ENCODE peak calls at places on chromosomes 1 and 21, in four cellular contexts. One of them, this sample, is unnamed.

GRCh38 chr1:66331641-66332523 is 202.1 kb upstream of the SGIP1 start:
- DNase-seq in suprapubic skin: no peak
- DNase-seq in HCT116: no peak
- DNase-seq in transverse colon: peak
- DNase-seq in this sample: peak

GRCh38 chr1:34166191-34167090 is 1.4 kb upstream of the CSMD2 start:
- DNase-seq in transverse colon: no peak
- DNase-seq in suprapubic skin: no peak
- DNase-seq in HCT116: no peak
- DNase-seq in this sample: peak

GRCh38 chr1:34292472-34292871 is 115.8 kb downstream of the C1orf94 start:
- DNase-seq in HCT116: no peak
- DNase-seq in suprapubic skin: no peak
- DNase-seq in transverse colon: no peak
- DNase-seq in this sample: peak

GRCh38 chr1:96416111-96416595 is 305.4 kb upstream of the PTBP2 start:
- DNase-seq in transverse colon: peak
- DNase-seq in HCT116: no peak
- DNase-seq in suprapubic skin: no peak
- DNase-seq in this sample: no peak

GRCh38 chr1:182680901-182681300 is 3.5 kb downstream of the RGS8 start:
- DNase-seq in transverse colon: no peak
- DNase-seq in HCT116: no peak
- DNase-seq in suprapubic skin: no peak
- DNase-seq in this sample: no peak

GRCh38 chr1:47104816-47105215 is 32.4 kb upstream of the CYP4A22 start:
- DNase-seq in transverse colon: no peak
- DNase-seq in suprapubic skin: no peak
- DNase-seq in HCT116: no peak
- DNase-seq in this sample: peak

GRCh38 chr1:44822981-44823451 is 14.7 kb downstream of the BTBD19 start:
- DNase-seq in HCT116: no peak
- DNase-seq in suprapubic skin: no peak
- DNase-seq in transverse colon: peak
- DNase-seq in this sample: no peak

GRCh38 chr1:17886361-17886760 is 131.2 kb downstream of the ACTL8 start:
- DNase-seq in suprapubic skin: peak
- DNase-seq in HCT116: no peak
- DNase-seq in transverse colon: no peak
- DNase-seq in this sample: no peak

GRCh38 chr1:89535537-89535936 is 10.9 kb downstream of the LRRC8B start:
- DNase-seq in transverse colon: no peak
- DNase-seq in suprapubic skin: no peak
- DNase-seq in HCT116: no peak
- DNase-seq in this sample: no peak

GRCh38 chr1:220528049-220528678 is at the start of gene MARK1:
- DNase-seq in HCT116: no peak
- DNase-seq in suprapubic skin: peak
- DNase-seq in transverse colon: peak
- DNase-seq in this sample: peak

GRCh38 chr1:15950302-15950701 is 25.6 kb downstream of the ZBTB17 start:
- DNase-seq in HCT116: no peak
- DNase-seq in suprapubic skin: no peak
- DNase-seq in transverse colon: no peak
- DNase-seq in this sample: no peak

GRCh38 chr1:213686983-213687382 is 300.8 kb upstream of the PROX1 start:
- DNase-seq in transverse colon: no peak
- DNase-seq in suprapubic skin: no peak
- DNase-seq in HCT116: no peak
- DNase-seq in this sample: no peak

GRCh38 chr21:17690078-17690494 is 77.4 kb upstream of the BTG3 start:
- DNase-seq in HCT116: no peak
- DNase-seq in transverse colon: no peak
- DNase-seq in suprapubic skin: no peak
- DNase-seq in this sample: no peak

GRCh38 chr1:70667771-70668170 is 256.7 kb downstream of the CTH start:
- DNase-seq in suprapubic skin: no peak
- DNase-seq in transverse colon: no peak
- DNase-seq in HCT116: no peak
- DNase-seq in this sample: no peak

GRCh38 chr1:115340879-115341278 is 2.8 kb upstream of the NGF start:
- DNase-seq in HCT116: no peak
- DNase-seq in transverse colon: no peak
- DNase-seq in suprapubic skin: no peak
- DNase-seq in this sample: no peak

GRCh38 chr1:169949139-169949538 is 55.4 kb upstream of the SCYL3 start:
- DNase-seq in transverse colon: no peak
- DNase-seq in suprapubic skin: no peak
- DNase-seq in HCT116: no peak
- DNase-seq in this sample: no peak

GRCh38 chr1:210236840-210237409 is 4.3 kb downstream of the SERTAD4 start:
- DNase-seq in HCT116: no peak
- DNase-seq in suprapubic skin: no peak
- DNase-seq in transverse colon: peak
- DNase-seq in this sample: no peak

GRCh38 chr1:97066860-97067259 is 345.3 kb downstream of the PTBP2 start:
- DNase-seq in transverse colon: peak
- DNase-seq in suprapubic skin: no peak
- DNase-seq in HCT116: no peak
- DNase-seq in this sample: no peak

GRCh38 chr1:229114315-229114714 is 156.6 kb upstream of the RAB4A start:
- DNase-seq in transverse colon: no peak
- DNase-seq in suprapubic skin: no peak
- DNase-seq in HCT116: no peak
- DNase-seq in this sample: no peak

GRCh38 chr1:247334378-247335133 is 2.9 kb upstream of the ZNF496 start:
- DNase-seq in HCT116: no peak
- DNase-seq in transverse colon: no peak
- DNase-seq in suprapubic skin: no peak
- DNase-seq in this sample: no peak

GRCh38 chr1:214419650-214420049 is 131.8 kb downstream of the PTPN14 start:
- DNase-seq in transverse colon: no peak
- DNase-seq in suprapubic skin: no peak
- DNase-seq in HCT116: no peak
- DNase-seq in this sample: peak

GRCh38 chr1:195886000-195886399 is 722.2 kb downstream of the KCNT2 start:
- DNase-seq in HCT116: peak
- DNase-seq in transverse colon: no peak
- DNase-seq in suprapubic skin: no peak
- DNase-seq in this sample: peak

GRCh38 chr1:152645146-152645545 is 18.0 kb upstream of the LCE2D start:
- DNase-seq in HCT116: no peak
- DNase-seq in transverse colon: no peak
- DNase-seq in suprapubic skin: no peak
- DNase-seq in this sample: no peak

GRCh38 chr1:92707292-92707691 is 77.6 kb downstream of the EVI5 start:
- DNase-seq in suprapubic skin: no peak
- DNase-seq in transverse colon: no peak
- DNase-seq in HCT116: no peak
- DNase-seq in this sample: no peak

GRCh38 chr1:41767534-41767933 is 151.2 kb downstream of the HIVEP3 start:
- DNase-seq in HCT116: no peak
- DNase-seq in transverse colon: no peak
- DNase-seq in suprapubic skin: no peak
- DNase-seq in this sample: no peak
- TF ChIP-seq POLR2AphosphoS5 in HCT116: no peak
- TF ChIP-seq POLR2AphosphoS5 in transverse colon: no peak
- TF ChIP-seq POLR2AphosphoS5 in suprapubic skin: no peak
- TF ChIP-seq POLR2AphosphoS5 in this sample: no peak

GRCh38 chr1:101410048-101410878 is 173.4 kb downstream of the S1PR1 start:
- DNase-seq in suprapubic skin: no peak
- DNase-seq in HCT116: no peak
- DNase-seq in transverse colon: no peak
- DNase-seq in this sample: no peak
- TF ChIP-seq POLR2AphosphoS5 in suprapubic skin: no peak
- TF ChIP-seq POLR2AphosphoS5 in HCT116: no peak
- TF ChIP-seq POLR2AphosphoS5 in transverse colon: no peak
- TF ChIP-seq POLR2AphosphoS5 in this sample: no peak

DNA sequence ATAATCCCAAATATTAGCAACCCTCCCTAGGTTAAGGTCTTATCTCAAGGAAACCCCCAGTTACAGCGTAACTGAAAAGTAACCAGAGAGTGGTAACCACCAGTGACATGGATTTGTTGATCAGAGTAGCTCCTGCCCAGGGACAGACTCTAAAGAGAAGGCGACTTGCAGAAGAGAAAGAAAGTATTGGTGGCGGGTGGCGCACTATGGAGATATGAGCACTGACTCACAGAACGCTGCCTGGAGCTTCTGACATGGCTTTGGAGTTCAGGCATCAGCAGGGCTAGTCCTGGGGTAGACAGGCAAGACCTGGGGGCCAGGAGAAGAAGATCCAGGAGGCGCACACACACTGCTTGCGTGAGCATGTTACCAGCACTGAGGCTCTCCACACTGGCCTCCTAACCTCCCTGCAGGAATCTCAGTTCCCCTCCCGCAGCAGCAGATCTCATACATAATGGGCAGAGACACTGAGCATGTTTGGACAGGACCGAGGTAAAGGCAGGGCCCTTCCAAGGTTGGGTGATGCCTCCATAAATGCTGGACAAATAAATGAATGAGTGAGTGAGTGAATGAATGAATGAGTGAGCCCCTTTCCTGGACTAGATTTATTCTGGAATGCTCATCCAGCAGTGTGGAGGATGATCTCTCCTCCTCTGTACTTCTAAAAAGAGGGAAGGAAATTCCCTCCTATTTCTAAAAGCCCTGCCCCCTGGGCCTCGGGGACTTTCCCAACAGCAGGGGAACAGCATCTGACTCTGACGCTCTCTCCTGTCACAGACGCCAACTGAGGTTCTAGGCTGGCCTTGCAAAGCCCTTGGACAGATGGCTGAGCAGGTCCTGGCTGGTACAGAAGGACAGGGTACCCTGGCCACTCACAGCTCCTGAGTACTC is 175.5 kb downstream of the CLIC6 start:
- DNase-seq in transverse colon: peak
- DNase-seq in suprapubic skin: peak
- DNase-seq in HCT116: no peak
- DNase-seq in this sample: no peak
- TF ChIP-seq POLR2AphosphoS5 in transverse colon: no peak
- TF ChIP-seq POLR2AphosphoS5 in suprapubic skin: no peak
- TF ChIP-seq POLR2AphosphoS5 in HCT116: no peak
- TF ChIP-seq POLR2AphosphoS5 in this sample: no peak

GRCh38 chr1:154502066-154502741 is at the start of the genes SHE and TDRD10:
- DNase-seq in HCT116: no peak
- DNase-seq in suprapubic skin: peak
- DNase-seq in transverse colon: peak
- DNase-seq in this sample: peak
- TF ChIP-seq POLR2AphosphoS5 in HCT116: no peak
- TF ChIP-seq POLR2AphosphoS5 in suprapubic skin: no peak
- TF ChIP-seq POLR2AphosphoS5 in transverse colon: no peak
- TF ChIP-seq POLR2AphosphoS5 in this sample: no peak

GRCh38 chr1:27979151-27979858 is 19.5 kb downstream of the XKR8 start:
- DNase-seq in transverse colon: no peak
- DNase-seq in HCT116: peak
- DNase-seq in suprapubic skin: no peak
- DNase-seq in this sample: peak
- TF ChIP-seq POLR2AphosphoS5 in transverse colon: no peak
- TF ChIP-seq POLR2AphosphoS5 in HCT116: no peak
- TF ChIP-seq POLR2AphosphoS5 in suprapubic skin: no peak
- TF ChIP-seq POLR2AphosphoS5 in this sample: no peak

DNA sequence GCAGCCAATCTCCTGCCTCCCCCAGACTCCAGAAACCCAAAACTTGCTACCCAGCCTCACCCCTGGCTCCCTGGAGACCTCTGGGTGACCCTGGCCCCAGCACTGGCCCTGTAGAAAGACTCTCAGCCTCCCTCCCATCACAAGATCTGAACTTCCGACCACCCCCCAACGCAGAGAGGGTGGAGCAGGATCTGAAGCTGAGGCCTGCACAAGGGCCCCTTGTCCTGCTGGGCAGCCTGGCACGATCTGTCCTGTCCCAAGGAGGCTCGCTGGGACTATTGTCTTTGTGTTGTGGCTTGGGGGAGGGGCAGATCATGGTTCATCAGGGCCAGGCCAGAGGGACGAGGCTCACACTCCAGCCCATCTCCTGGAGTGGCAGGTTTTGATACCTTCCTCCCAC is 20.0 kb downstream of the PHLDA3 start:
- DNase-seq in transverse colon: no peak
- DNase-seq in HCT116: no peak
- DNase-seq in suprapubic skin: no peak
- DNase-seq in this sample: peak
- TF ChIP-seq POLR2AphosphoS5 in transverse colon: no peak
- TF ChIP-seq POLR2AphosphoS5 in HCT116: no peak
- TF ChIP-seq POLR2AphosphoS5 in suprapubic skin: no peak
- TF ChIP-seq POLR2AphosphoS5 in this sample: no peak

GRCh38 chr21:44331209-44331608 is 8.0 kb downstream of the CFAP410 start:
- DNase-seq in transverse colon: no peak
- DNase-seq in HCT116: no peak
- DNase-seq in suprapubic skin: no peak
- DNase-seq in this sample: no peak
- TF ChIP-seq POLR2AphosphoS5 in transverse colon: no peak
- TF ChIP-seq POLR2AphosphoS5 in HCT116: no peak
- TF ChIP-seq POLR2AphosphoS5 in suprapubic skin: no peak
- TF ChIP-seq POLR2AphosphoS5 in this sample: no peak

GRCh38 chr1:30847358-30847972 is 61.1 kb downstream of the SDC3 start:
- DNase-seq in HCT116: no peak
- DNase-seq in transverse colon: peak
- DNase-seq in suprapubic skin: peak
- DNase-seq in this sample: peak
- TF ChIP-seq POLR2AphosphoS5 in HCT116: no peak
- TF ChIP-seq POLR2AphosphoS5 in transverse colon: no peak
- TF ChIP-seq POLR2AphosphoS5 in suprapubic skin: no peak
- TF ChIP-seq POLR2AphosphoS5 in this sample: no peak

This sample was measured in GM23338.